ENCODE peak calls at places on chromosomes 7 and 10, in seven cellular contexts. One of them, this sample, is unnamed.

GRCh38 chr7:101018271-101019167 is 1.4 kb upstream of the MUC17 start:
- DNase-seq in NCI-H524 treated with DMSO at 0.1 percent for 48 hours: no peak
- DNase-seq in suprapubic skin: no peak
- DNase-seq in effector CD4-positive, alpha-beta T cell: no peak
- DNase-seq in caudate nucleus: no peak
- DNase-seq in HT1080: no peak
- DNase-seq in cardiac fibroblast: no peak
- DNase-seq in this sample: no peak

GRCh38 chr10:124575107-124576035 is 113.7 kb downstream of the LHPP start:
- DNase-seq in caudate nucleus: no peak
- DNase-seq in cardiac fibroblast: no peak
- DNase-seq in HT1080: no peak
- DNase-seq in effector CD4-positive, alpha-beta T cell: no peak
- DNase-seq in NCI-H524 treated with DMSO at 0.1 percent for 48 hours: no peak
- DNase-seq in suprapubic skin: peak; percentile 50
- DNase-seq in this sample: no peak

GRCh38 chr10:103584216-103585010 is 90.9 kb downstream of the NEURL1 start:
- DNase-seq in cardiac fibroblast: no peak
- DNase-seq in effector CD4-positive, alpha-beta T cell: peak; percentile 46
- DNase-seq in HT1080: no peak
- DNase-seq in NCI-H524 treated with DMSO at 0.1 percent for 48 hours: no peak
- DNase-seq in suprapubic skin: no peak
- DNase-seq in caudate nucleus: no peak
- DNase-seq in this sample: no peak

GRCh38 chr10:123862421-123863188 is 29.0 kb downstream of the CPXM2 start:
- DNase-seq in cardiac fibroblast: no peak
- DNase-seq in HT1080: no peak
- DNase-seq in caudate nucleus: no peak
- DNase-seq in suprapubic skin: no peak
- DNase-seq in NCI-H524 treated with DMSO at 0.1 percent for 48 hours: no peak
- DNase-seq in effector CD4-positive, alpha-beta T cell: no peak
- DNase-seq in this sample: no peak

GRCh38 chr10:31030216-31030615 is 1.4 kb downstream of the ZNF438 start:
- DNase-seq in effector CD4-positive, alpha-beta T cell: no peak
- DNase-seq in suprapubic skin: no peak
- DNase-seq in HT1080: no peak
- DNase-seq in cardiac fibroblast: no peak
- DNase-seq in NCI-H524 treated with DMSO at 0.1 percent for 48 hours: no peak
- DNase-seq in caudate nucleus: no peak
- DNase-seq in this sample: no peak

GRCh38 chr10:45001382-45002148 is 842 bp downstream of the ZNF22 start:
- DNase-seq in effector CD4-positive, alpha-beta T cell: no peak
- DNase-seq in cardiac fibroblast: peak; percentile 83
- DNase-seq in caudate nucleus: no peak
- DNase-seq in suprapubic skin: peak; percentile 84
- DNase-seq in HT1080: peak; percentile 44
- DNase-seq in NCI-H524 treated with DMSO at 0.1 percent for 48 hours: no peak
- DNase-seq in this sample: peak; percentile 70

GRCh38 chr7:17275749-17276671 is 22.4 kb upstream of the AHR start:
- DNase-seq in caudate nucleus: no peak
- DNase-seq in suprapubic skin: no peak
- DNase-seq in effector CD4-positive, alpha-beta T cell: no peak
- DNase-seq in cardiac fibroblast: peak; percentile 99
- DNase-seq in HT1080: peak; percentile 67
- DNase-seq in NCI-H524 treated with DMSO at 0.1 percent for 48 hours: no peak
- DNase-seq in this sample: peak; percentile 92

GRCh38 chr7:38492010-38492409 is 139.2 kb downstream of the AMPH start:
- DNase-seq in caudate nucleus: no peak
- DNase-seq in NCI-H524 treated with DMSO at 0.1 percent for 48 hours: no peak
- DNase-seq in cardiac fibroblast: no peak
- DNase-seq in HT1080: no peak
- DNase-seq in suprapubic skin: no peak
- DNase-seq in effector CD4-positive, alpha-beta T cell: no peak
- DNase-seq in this sample: no peak

GRCh38 chr7:99002146-99002826 is 124.0 kb downstream of the TRRAP start:
- DNase-seq in NCI-H524 treated with DMSO at 0.1 percent for 48 hours: no peak
- DNase-seq in caudate nucleus: no peak
- DNase-seq in suprapubic skin: peak; percentile 37
- DNase-seq in effector CD4-positive, alpha-beta T cell: no peak
- DNase-seq in cardiac fibroblast: no peak
- DNase-seq in HT1080: no peak
- DNase-seq in this sample: no peak

GRCh38 chr10:107409517-107409916 is 245.0 kb upstream of the SORCS1 start:
- DNase-seq in suprapubic skin: no peak
- DNase-seq in HT1080: peak; percentile 23
- DNase-seq in effector CD4-positive, alpha-beta T cell: no peak
- DNase-seq in caudate nucleus: no peak
- DNase-seq in NCI-H524 treated with DMSO at 0.1 percent for 48 hours: no peak
- DNase-seq in cardiac fibroblast: peak; percentile 56
- DNase-seq in this sample: peak; percentile 54

GRCh38 chr7:126728967-126729366 is 523.8 kb downstream of the GRM8 start:
- DNase-seq in caudate nucleus: no peak
- DNase-seq in NCI-H524 treated with DMSO at 0.1 percent for 48 hours: no peak
- DNase-seq in cardiac fibroblast: no peak
- DNase-seq in effector CD4-positive, alpha-beta T cell: no peak
- DNase-seq in HT1080: no peak
- DNase-seq in suprapubic skin: no peak
- DNase-seq in this sample: no peak

GRCh38 chr10:89301721-89302445 is at the start of gene IFIT2:
- DNase-seq in caudate nucleus: no peak
- DNase-seq in NCI-H524 treated with DMSO at 0.1 percent for 48 hours: no peak
- DNase-seq in cardiac fibroblast: peak; percentile 83
- DNase-seq in effector CD4-positive, alpha-beta T cell: no peak
- DNase-seq in suprapubic skin: no peak
- DNase-seq in HT1080: peak; percentile 68
- DNase-seq in this sample: peak; percentile 80

GRCh38 chr7:12942599-12942998 is 255.2 kb downstream of the ARL4A start:
- DNase-seq in effector CD4-positive, alpha-beta T cell: no peak
- DNase-seq in suprapubic skin: no peak
- DNase-seq in caudate nucleus: no peak
- DNase-seq in HT1080: no peak
- DNase-seq in NCI-H524 treated with DMSO at 0.1 percent for 48 hours: peak; percentile 37
- DNase-seq in cardiac fibroblast: no peak
- DNase-seq in this sample: no peak

GRCh38 chr7:130063036-130063435 is 7.3 kb upstream of the KLHDC10 start:
- DNase-seq in NCI-H524 treated with DMSO at 0.1 percent for 48 hours: peak; percentile 19
- DNase-seq in suprapubic skin: peak; percentile 72
- DNase-seq in HT1080: peak; percentile 20
- DNase-seq in cardiac fibroblast: peak; percentile 57
- DNase-seq in effector CD4-positive, alpha-beta T cell: peak; percentile 65
- DNase-seq in caudate nucleus: no peak
- DNase-seq in this sample: peak; percentile 72

GRCh38 chr7:93178213-93178612 is 30.0 kb upstream of the SAMD9L start:
- DNase-seq in caudate nucleus: no peak
- DNase-seq in HT1080: no peak
- DNase-seq in cardiac fibroblast: peak; percentile 43
- DNase-seq in NCI-H524 treated with DMSO at 0.1 percent for 48 hours: no peak
- DNase-seq in effector CD4-positive, alpha-beta T cell: no peak
- DNase-seq in suprapubic skin: no peak
- DNase-seq in this sample: peak; percentile 47

GRCh38 chr7:55127622-55128081 is 108.8 kb downstream of the EGFR start:
- DNase-seq in NCI-H524 treated with DMSO at 0.1 percent for 48 hours: no peak
- DNase-seq in caudate nucleus: no peak
- DNase-seq in suprapubic skin: no peak
- DNase-seq in cardiac fibroblast: peak; percentile 87
- DNase-seq in effector CD4-positive, alpha-beta T cell: no peak
- DNase-seq in HT1080: peak; percentile 63
- DNase-seq in this sample: no peak

GRCh38 chr7:158740013-158740656 is 35.5 kb upstream of the NCAPG2 start:
- DNase-seq in HT1080: peak; percentile 97
- DNase-seq in caudate nucleus: no peak
- DNase-seq in suprapubic skin: no peak
- DNase-seq in effector CD4-positive, alpha-beta T cell: no peak
- DNase-seq in NCI-H524 treated with DMSO at 0.1 percent for 48 hours: no peak
- DNase-seq in cardiac fibroblast: peak; percentile 94
- DNase-seq in this sample: peak; percentile 88

GRCh38 chr7:69912846-69913245 is 314.6 kb downstream of the AUTS2 start:
- DNase-seq in caudate nucleus: no peak
- DNase-seq in NCI-H524 treated with DMSO at 0.1 percent for 48 hours: no peak
- DNase-seq in suprapubic skin: no peak
- DNase-seq in cardiac fibroblast: no peak
- DNase-seq in HT1080: no peak
- DNase-seq in effector CD4-positive, alpha-beta T cell: no peak
- DNase-seq in this sample: no peak

This sample was measured in ELR.